ENCODE peak calls at places on chromosomes 1 and 21, in nine cellular contexts. L is ovary, V is adrenal gland, D is esophagus squamous epithelium, Q is tibial nerve, N is body of pancreas, F is testis, U is heart left ventricle, E is IMR-90. T is an unnamed sample.
A peak's percentile ranks its signal among the peaks of the same experiment; 100 is the strongest.

GRCh38 chr1:84253891-84254290 is 47.6 kb upstream of the SAMD13 start:
- DNase-seq in Q (no peak), U (peak; percentile 65), V (peak; percentile 49), E (peak; percentile 97), D (no peak), L (no peak), N (peak; percentile 76), F (peak; percentile 78), T (peak; percentile 98)

GRCh38 chr1:60171793-60172192 is 98.2 kb upstream of the C1orf87 start:
- DNase-seq in D (no peak), E (peak; percentile 53), U (no peak), F (no peak), Q (no peak), N (no peak), V (no peak), L (no peak), T (no peak)

GRCh38 chr21:29407571-29407970 is 108.8 kb downstream of the BACH1 start:
- DNase-seq in F (no peak), Q (no peak), N (no peak), L (no peak), E (no peak), D (no peak), U (no peak), V (no peak), T (no peak)

GRCh38 chr1:226737819-226738420 is 1.2 kb downstream of the ITPKB start:
- DNase-seq in F (peak; percentile 57), Q (peak; percentile 57), E (peak; percentile 43), V (peak; percentile 57), L (peak; percentile 48), D (no peak), U (peak; percentile 57), N (peak; percentile 55), T (no peak)

GRCh38 chr1:44553771-44554170 is 120.5 kb downstream of the TMEM53 start:
- DNase-seq in F (no peak), L (no peak), U (no peak), D (no peak), Q (no peak), V (no peak), E (peak; percentile 10), N (no peak), T (peak; percentile 36)

GRCh38 chr1:14263671-14264070 is 334.8 kb upstream of the KAZN start:
- DNase-seq in D (no peak), F (no peak), E (no peak), V (no peak), L (no peak), Q (no peak), N (no peak), U (no peak), T (no peak)

GRCh38 chr1:12341667-12342066 is 111.8 kb downstream of the VPS13D start:
- DNase-seq in L (no peak), F (no peak), U (no peak), E (no peak), Q (no peak), D (no peak), N (no peak), V (no peak), T (no peak)

GRCh38 chr1:78520216-78520615 is 29.4 kb downstream of the PTGFR start:
- DNase-seq in F (no peak), N (no peak), Q (no peak), V (no peak), U (no peak), D (no peak), E (no peak), L (no peak), T (no peak)

GRCh38 chr1:64654519-64655341 is 90.1 kb upstream of the RAVER2 start:
- DNase-seq in D (no peak), U (peak; percentile 30), V (no peak), N (no peak), E (peak; percentile 23), L (peak; percentile 25), F (peak; percentile 28), Q (no peak), T (no peak)

GRCh38 chr1:216580538-216581057 is 142.6 kb downstream of the ESRRG start:
- DNase-seq in V (no peak), N (no peak), F (no peak), U (no peak), E (no peak), Q (no peak), D (no peak), L (no peak), T (no peak)

GRCh38 chr1:50416150-50416527 is 7.1 kb downstream of the DMRTA2 start:
- DNase-seq in Q (no peak), F (no peak), D (no peak), U (no peak), V (no peak), E (no peak), N (no peak), L (no peak), T (no peak)

GRCh38 chr1:33163621-33164071 is 18.2 kb downstream of the TRIM62 start:
- DNase-seq in V (no peak), F (no peak), N (no peak), E (peak; percentile 90), D (no peak), Q (no peak), U (no peak), L (no peak), T (no peak)

GRCh38 chr1:87328121-87329050 is at the start of gene LMO4:
- DNase-seq in L (peak; percentile 96), D (peak; percentile 86), Q (peak; percentile 96), E (peak; percentile 98), N (peak; percentile 97), F (peak; percentile 98), U (peak; percentile 98), V (peak; percentile 95), T (peak; percentile 93)
- TF ChIP-seq POLR2A in L (peak; percentile 73), D (peak; percentile 87), Q (peak; percentile 94), E (peak; percentile 93), N (peak; percentile 88), F (peak; percentile 73), U (peak; percentile 73), V (peak; percentile 85), T (peak; percentile 68)

GRCh38 chr1:152776361-152776760 is 1.4 kb downstream of the LCE1F start:
- DNase-seq in N (no peak), E (no peak), L (no peak), F (no peak), Q (no peak), D (no peak), U (no peak), V (no peak), T (no peak)

GRCh38 chr1:152774875-152775274 is at the start of gene LCE1F:
- DNase-seq in E (no peak), Q (no peak), D (no peak), F (no peak), N (no peak), U (no peak), L (no peak), V (no peak), T (peak; percentile 15)

GRCh38 chr1:152783095-152783494 is 3.0 kb upstream of the LCE1E start:
- DNase-seq in U (no peak), D (no peak), L (no peak), E (no peak), Q (no peak), N (no peak), V (no peak), F (no peak), T (no peak)

DNA sequence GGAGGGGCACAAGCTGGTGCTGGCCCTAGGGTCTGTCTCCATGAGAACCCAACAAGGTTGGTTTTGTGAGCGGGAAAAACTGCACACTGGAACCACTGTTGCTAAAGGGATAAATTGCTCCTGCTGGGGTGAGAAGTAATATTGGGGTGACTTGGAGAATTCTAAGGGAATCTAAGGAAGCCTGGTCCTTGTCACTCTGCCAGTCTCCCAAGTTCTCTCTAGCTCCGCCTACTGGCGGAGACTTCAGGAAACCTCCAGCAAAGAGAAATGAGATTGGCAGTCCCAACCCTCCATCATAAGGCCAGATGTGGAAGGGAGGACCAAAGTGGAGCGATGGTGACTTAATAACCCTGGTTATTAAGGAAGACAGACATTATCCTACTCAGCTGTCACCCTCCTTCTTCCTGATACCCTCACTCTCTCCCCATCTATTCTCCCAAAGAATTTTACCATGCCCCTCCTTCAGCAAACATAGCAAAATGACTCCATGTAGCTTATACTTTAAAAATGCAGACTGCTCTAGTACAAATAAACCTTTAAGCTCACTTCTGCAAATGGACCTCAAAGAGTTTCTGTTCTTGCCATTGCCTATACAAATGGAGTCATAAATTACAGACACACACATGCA is 2.7 kb downstream of the LCE1F start:
- DNase-seq in E (no peak), L (no peak), Q (no peak), D (no peak), F (no peak), V (no peak), U (no peak), N (no peak), T (peak; percentile 28)
- H3K9me3 ChIP-seq in E (no peaks in the 10 kb centered on the region), L (no peaks in the 10 kb centered on the region), Q (no peaks in the 10 kb centered on the region), D (no peaks in the 10 kb centered on the region), F (no peaks in the 10 kb centered on the region), V (no peaks in the 10 kb centered on the region), U (no peaks in the 10 kb centered on the region), N (no peaks in the 10 kb centered on the region), T (no peaks in the 10 kb centered on the region)

GRCh38 chr21:46555678-46556077 is 49.2 kb downstream of the S100B start:
- DNase-seq in V (no peak), D (no peak), L (no peak), U (peak; percentile 67), E (no peak), Q (no peak), N (no peak), F (no peak), T (no peak)

GRCh38 chr21:46555225-46555617 is 49.7 kb downstream of the S100B start:
- DNase-seq in D (no peak), E (no peak), F (no peak), Q (no peak), N (no peak), L (no peak), V (no peak), U (no peak), T (no peak)

GRCh38 chr21:46557469-46557868 is 47.4 kb downstream of the S100B start:
- DNase-seq in E (no peak), Q (no peak), V (peak; percentile 11), U (no peak), N (no peak), L (no peak), F (no peak), D (no peak), T (no peak)

GRCh38 chr21:46557919-46558392 is 46.9 kb downstream of the S100B start:
- DNase-seq in F (no peak), U (no peak), L (no peak), D (no peak), V (peak; percentile 13), N (no peak), E (no peak), Q (no peak), T (no peak)

DNA sequence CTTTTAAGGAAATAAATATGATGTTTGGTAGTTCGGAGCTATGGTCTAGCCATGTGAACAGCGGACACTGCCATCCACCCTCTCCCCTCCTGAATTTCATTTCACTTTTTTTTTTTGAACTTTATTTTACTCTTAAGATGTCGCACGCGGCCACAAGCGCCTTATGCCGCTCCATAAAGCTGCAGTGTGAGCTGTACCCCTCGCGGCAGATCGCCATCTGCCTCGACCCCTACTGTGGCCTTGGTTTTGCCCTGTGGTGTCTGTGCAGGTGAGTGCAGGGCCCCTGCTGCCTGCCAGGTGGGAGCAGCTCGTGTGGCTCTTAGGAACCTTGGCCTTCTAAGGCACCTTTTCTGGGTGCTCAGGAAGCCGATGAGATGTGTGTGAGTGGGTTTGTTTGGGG is 48.1 kb downstream of the S100B start:
- DNase-seq in Q (no peak), E (no peak), L (no peak), F (no peak), V (no peak), U (no peak), N (no peak), D (no peak), T (no peak)
- H3K4me1 ChIP-seq in Q (no peaks in the 10 kb centered on the region), E (no peaks in the 10 kb centered on the region), L (peaks cover 16% of the 10 kb centered on the region), F (peaks cover 14% of the 10 kb centered on the region), V (peaks cover 8% of the 10 kb centered on the region), U (peaks cover 16% of the 10 kb centered on the region), N (peaks cover 6% of the 10 kb centered on the region), D (no peaks in the 10 kb centered on the region), T (no peaks in the 10 kb centered on the region)

GRCh38 chr1:166184012-166184411 is 17.2 kb upstream of the FAM78B start:
- DNase-seq in Q (no peak), D (no peak), E (no peak), U (no peak), V (no peak), L (no peak), F (no peak), N (no peak), T (no peak)
- TF ChIP-seq POLR2A in Q (no peak), D (no peak), E (no peak), U (no peak), V (no peak), L (no peak), F (no peak), N (no peak), T (no peak)

T was measured in HCT116.